ENCODE peak calls at places on chromosomes 12 and 14, in six cellular contexts. One of them, this sample, is unnamed.

GRCh38 chr12:85872497-85873091 is 1.5 kb upstream of the NTS start:
- DNase-seq in fibroblast of the aortic adventitia: peak; percentile 80
- DNase-seq in psoas muscle: no peak
- DNase-seq in lower leg skin: no peak
- DNase-seq in body of pancreas: no peak
- DNase-seq in CD8-positive, alpha-beta T cell: no peak
- DNase-seq in this sample: peak; percentile 71

GRCh38 chr14:50846171-50846880 is 15.4 kb upstream of the NIN start:
- DNase-seq in fibroblast of the aortic adventitia: peak; percentile 67
- DNase-seq in psoas muscle: no peak
- DNase-seq in lower leg skin: no peak
- DNase-seq in body of pancreas: no peak
- DNase-seq in CD8-positive, alpha-beta T cell: no peak
- DNase-seq in this sample: peak; percentile 79

GRCh38 chr14:100526632-100527031 is 60.6 kb downstream of the BEGAIN start:
- DNase-seq in fibroblast of the aortic adventitia: no peak
- DNase-seq in psoas muscle: no peak
- DNase-seq in lower leg skin: no peak
- DNase-seq in body of pancreas: no peak
- DNase-seq in CD8-positive, alpha-beta T cell: no peak
- DNase-seq in this sample: no peak

GRCh38 chr14:76904740-76905569 is 78.7 kb downstream of the LRRC74A start:
- DNase-seq in fibroblast of the aortic adventitia: peak; percentile 85
- DNase-seq in psoas muscle: peak; percentile 82
- DNase-seq in lower leg skin: peak; percentile 65
- DNase-seq in body of pancreas: peak; percentile 43
- DNase-seq in CD8-positive, alpha-beta T cell: peak; percentile 65
- DNase-seq in this sample: peak; percentile 97

GRCh38 chr12:11653215-11653753 is 3.8 kb downstream of the ETV6 start:
- DNase-seq in fibroblast of the aortic adventitia: no peak
- DNase-seq in psoas muscle: no peak
- DNase-seq in lower leg skin: no peak
- DNase-seq in body of pancreas: no peak
- DNase-seq in CD8-positive, alpha-beta T cell: no peak
- DNase-seq in this sample: no peak

GRCh38 chr12:116533343-116534248 is 25.6 kb upstream of the MAP1LC3B2 start:
- DNase-seq in fibroblast of the aortic adventitia: peak; percentile 84
- DNase-seq in psoas muscle: peak; percentile 80
- DNase-seq in lower leg skin: peak; percentile 75
- DNase-seq in body of pancreas: peak; percentile 72
- DNase-seq in CD8-positive, alpha-beta T cell: peak; percentile 74
- DNase-seq in this sample: peak; percentile 90

GRCh38 chr14:97499790-97500481 is 702.8 kb downstream of the VRK1 start:
- DNase-seq in fibroblast of the aortic adventitia: no peak
- DNase-seq in psoas muscle: no peak
- DNase-seq in lower leg skin: peak; percentile 24
- DNase-seq in body of pancreas: no peak
- DNase-seq in CD8-positive, alpha-beta T cell: no peak
- DNase-seq in this sample: no peak

GRCh38 chr12:45089417-45089816 is 38.5 kb upstream of the DBX2 start:
- DNase-seq in fibroblast of the aortic adventitia: no peak
- DNase-seq in psoas muscle: no peak
- DNase-seq in lower leg skin: no peak
- DNase-seq in body of pancreas: no peak
- DNase-seq in CD8-positive, alpha-beta T cell: no peak
- DNase-seq in this sample: no peak

GRCh38 chr12:104155711-104156555 is 17.9 kb upstream of the NFYB start:
- DNase-seq in fibroblast of the aortic adventitia: no peak
- DNase-seq in psoas muscle: no peak
- DNase-seq in lower leg skin: no peak
- DNase-seq in body of pancreas: no peak
- DNase-seq in CD8-positive, alpha-beta T cell: no peak
- DNase-seq in this sample: no peak

GRCh38 chr12:99529966-99530365 is 117.6 kb upstream of the GARIN6 start:
- DNase-seq in fibroblast of the aortic adventitia: no peak
- DNase-seq in psoas muscle: no peak
- DNase-seq in lower leg skin: no peak
- DNase-seq in body of pancreas: no peak
- DNase-seq in CD8-positive, alpha-beta T cell: no peak
- DNase-seq in this sample: peak; percentile 69

GRCh38 chr12:45212064-45212463 is 3.8 kb upstream of the ANO6 start:
- DNase-seq in fibroblast of the aortic adventitia: no peak
- DNase-seq in psoas muscle: no peak
- DNase-seq in lower leg skin: no peak
- DNase-seq in body of pancreas: no peak
- DNase-seq in CD8-positive, alpha-beta T cell: no peak
- DNase-seq in this sample: no peak

GRCh38 chr12:106415134-106415533 is 57.6 kb downstream of the POLR3B start:
- DNase-seq in fibroblast of the aortic adventitia: peak; percentile 39
- DNase-seq in psoas muscle: no peak
- DNase-seq in lower leg skin: no peak
- DNase-seq in body of pancreas: no peak
- DNase-seq in CD8-positive, alpha-beta T cell: no peak
- DNase-seq in this sample: peak; percentile 12

GRCh38 chr12:98817779-98818178 is 172.7 kb downstream of the APAF1 start:
- DNase-seq in fibroblast of the aortic adventitia: no peak
- DNase-seq in psoas muscle: no peak
- DNase-seq in lower leg skin: no peak
- DNase-seq in body of pancreas: no peak
- DNase-seq in CD8-positive, alpha-beta T cell: no peak
- DNase-seq in this sample: no peak

GRCh38 chr14:61215222-61216010 is 65.7 kb downstream of the TMEM30B start:
- DNase-seq in fibroblast of the aortic adventitia: peak; percentile 68
- DNase-seq in psoas muscle: peak; percentile 56
- DNase-seq in lower leg skin: no peak
- DNase-seq in body of pancreas: no peak
- DNase-seq in CD8-positive, alpha-beta T cell: no peak
- DNase-seq in this sample: no peak

GRCh38 chr12:99111600-99111999 is 466.5 kb downstream of the APAF1 start:
- DNase-seq in fibroblast of the aortic adventitia: no peak
- DNase-seq in psoas muscle: no peak
- DNase-seq in lower leg skin: no peak
- DNase-seq in body of pancreas: no peak
- DNase-seq in CD8-positive, alpha-beta T cell: no peak
- DNase-seq in this sample: no peak

GRCh38 chr14:56686416-56686815 is 106.8 kb downstream of the TMEM260 start:
- DNase-seq in fibroblast of the aortic adventitia: no peak
- DNase-seq in psoas muscle: no peak
- DNase-seq in lower leg skin: no peak
- DNase-seq in body of pancreas: peak; percentile 17
- DNase-seq in CD8-positive, alpha-beta T cell: no peak
- DNase-seq in this sample: no peak

GRCh38 chr12:42372154-42372791 is 46.3 kb downstream of the PPHLN1 start:
- DNase-seq in fibroblast of the aortic adventitia: peak; percentile 56
- DNase-seq in psoas muscle: no peak
- DNase-seq in lower leg skin: no peak
- DNase-seq in body of pancreas: no peak
- DNase-seq in CD8-positive, alpha-beta T cell: no peak
- DNase-seq in this sample: peak; percentile 28

GRCh38 chr12:2039034-2039433 is 13.8 kb upstream of the CACNA1C start:
- DNase-seq in fibroblast of the aortic adventitia: no peak
- DNase-seq in psoas muscle: no peak
- DNase-seq in lower leg skin: no peak
- DNase-seq in body of pancreas: no peak
- DNase-seq in CD8-positive, alpha-beta T cell: no peak
- DNase-seq in this sample: no peak

GRCh38 chr12:2034633-2035420 is 18.0 kb upstream of the CACNA1C start:
- DNase-seq in fibroblast of the aortic adventitia: peak; percentile 68
- DNase-seq in psoas muscle: peak; percentile 92
- DNase-seq in lower leg skin: peak; percentile 60
- DNase-seq in body of pancreas: peak; percentile 90
- DNase-seq in CD8-positive, alpha-beta T cell: peak; percentile 76
- DNase-seq in this sample: peak; percentile 62

DNA sequence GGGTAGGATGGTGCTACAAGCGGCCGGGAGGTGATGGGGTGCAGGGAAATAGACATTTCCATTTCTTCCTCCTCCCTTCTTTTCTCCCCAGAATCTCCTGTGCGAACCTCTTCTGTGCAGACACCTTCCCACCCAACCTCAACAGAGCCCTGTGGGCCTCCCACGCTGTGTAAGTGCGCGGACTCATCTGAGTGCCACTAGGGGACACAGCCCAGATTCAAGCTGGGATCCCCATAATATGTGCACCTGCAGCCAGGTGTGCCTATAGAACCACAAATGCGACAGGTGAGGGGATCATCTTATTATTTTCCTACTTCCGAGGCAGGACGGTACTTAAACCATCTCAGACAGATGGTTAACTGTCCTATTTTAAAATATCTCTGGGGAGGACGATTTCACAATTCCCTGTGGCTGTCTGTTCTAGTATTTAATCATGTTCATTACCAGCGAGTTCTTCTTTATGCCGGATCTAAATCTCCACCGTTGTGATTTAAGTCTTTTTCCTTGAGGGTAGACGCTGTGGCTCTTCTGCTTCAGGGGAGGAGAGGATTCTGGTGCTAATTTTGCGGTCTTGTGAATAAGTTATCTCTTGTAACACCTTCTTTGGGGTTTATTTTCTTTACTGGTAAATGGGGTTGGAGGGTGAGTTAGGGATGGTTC is 17.2 kb upstream of the CACNA1C start:
- DNase-seq in fibroblast of the aortic adventitia: no peak
- DNase-seq in psoas muscle: no peak
- DNase-seq in lower leg skin: no peak
- DNase-seq in body of pancreas: no peak
- DNase-seq in CD8-positive, alpha-beta T cell: no peak
- DNase-seq in this sample: no peak
- TF ChIP-seq CTCF in fibroblast of the aortic adventitia: no peak
- TF ChIP-seq CTCF in psoas muscle: no peak
- TF ChIP-seq CTCF in lower leg skin: no peak
- TF ChIP-seq CTCF in body of pancreas: no peak
- TF ChIP-seq CTCF in CD8-positive, alpha-beta T cell: no peak
- TF ChIP-seq CTCF in this sample: no peak

DNA sequence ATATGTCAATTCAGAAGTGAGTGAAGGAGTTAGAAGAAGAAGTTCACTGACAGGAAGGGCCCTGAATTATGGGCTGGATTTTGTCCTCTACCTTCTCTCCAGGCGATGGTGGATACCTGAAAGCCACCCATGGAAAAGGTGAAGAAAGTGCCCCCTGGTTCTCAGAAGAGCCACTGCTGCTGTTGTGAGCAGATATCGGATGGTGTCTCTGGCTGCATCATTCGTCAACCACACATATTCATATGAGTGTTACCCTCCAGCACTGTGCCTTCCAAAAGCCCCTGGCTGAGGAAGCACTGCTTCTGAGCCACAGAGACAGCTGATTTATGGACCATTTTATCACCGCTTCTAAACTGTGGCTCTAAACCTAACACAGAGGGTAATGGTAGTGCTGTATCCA is 2.0 kb upstream of the ACTN1 start:
- DNase-seq in fibroblast of the aortic adventitia: no peak
- DNase-seq in psoas muscle: no peak
- DNase-seq in lower leg skin: no peak
- DNase-seq in body of pancreas: no peak
- DNase-seq in CD8-positive, alpha-beta T cell: no peak
- DNase-seq in this sample: no peak
- H3K4me3 ChIP-seq in fibroblast of the aortic adventitia: no peak overlapping the region
- H3K4me3 ChIP-seq in psoas muscle: no peak overlapping the region
- H3K4me3 ChIP-seq in lower leg skin: no peak overlapping the region
- H3K4me3 ChIP-seq in body of pancreas: no peak overlapping the region
- H3K4me3 ChIP-seq in CD8-positive, alpha-beta T cell: no peak overlapping the region
- H3K4me3 ChIP-seq in this sample: no peak overlapping the region

GRCh38 chr12:2119266-2119665 is 66.5 kb downstream of the CACNA1C start:
- DNase-seq in fibroblast of the aortic adventitia: peak; percentile 15
- DNase-seq in psoas muscle: no peak
- DNase-seq in lower leg skin: no peak
- DNase-seq in body of pancreas: no peak
- DNase-seq in CD8-positive, alpha-beta T cell: no peak
- DNase-seq in this sample: no peak

GRCh38 chr12:2117541-2117940 is 64.8 kb downstream of the CACNA1C start:
- DNase-seq in fibroblast of the aortic adventitia: no peak
- DNase-seq in psoas muscle: no peak
- DNase-seq in lower leg skin: no peak
- DNase-seq in body of pancreas: no peak
- DNase-seq in CD8-positive, alpha-beta T cell: no peak
- DNase-seq in this sample: no peak

GRCh38 chr12:2115101-2115845 is 62.5 kb downstream of the CACNA1C start:
- DNase-seq in fibroblast of the aortic adventitia: no peak
- DNase-seq in psoas muscle: no peak
- DNase-seq in lower leg skin: no peak
- DNase-seq in body of pancreas: no peak
- DNase-seq in CD8-positive, alpha-beta T cell: no peak
- DNase-seq in this sample: no peak

GRCh38 chr12:2118481-2119255 is 65.9 kb downstream of the CACNA1C start:
- DNase-seq in fibroblast of the aortic adventitia: no peak
- DNase-seq in psoas muscle: no peak
- DNase-seq in lower leg skin: no peak
- DNase-seq in body of pancreas: no peak
- DNase-seq in CD8-positive, alpha-beta T cell: no peak
- DNase-seq in this sample: no peak

DNA sequence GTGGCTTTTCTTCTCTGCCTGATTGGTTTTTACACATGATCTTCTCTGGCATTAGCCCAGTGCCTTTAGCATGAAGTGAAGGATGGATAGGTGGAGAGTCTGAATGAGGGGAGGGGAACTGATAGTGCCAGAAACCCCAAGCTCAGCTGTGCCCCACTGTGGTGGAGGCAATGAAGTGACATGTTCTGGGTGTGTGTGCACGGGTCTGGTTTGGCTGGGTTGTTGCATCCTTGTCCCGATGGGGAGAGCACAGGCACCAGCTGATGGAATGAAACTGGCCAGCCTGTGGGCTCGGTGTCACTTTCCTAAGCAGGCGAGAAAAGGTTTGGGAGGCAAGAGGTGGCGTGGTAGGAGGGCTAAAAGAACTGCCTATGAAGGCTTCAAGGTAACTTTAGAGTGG is 65.3 kb downstream of the CACNA1C start:
- DNase-seq in fibroblast of the aortic adventitia: no peak
- DNase-seq in psoas muscle: no peak
- DNase-seq in lower leg skin: no peak
- DNase-seq in body of pancreas: no peak
- DNase-seq in CD8-positive, alpha-beta T cell: no peak
- DNase-seq in this sample: no peak
- TF ChIP-seq CTCF in fibroblast of the aortic adventitia: no peak
- TF ChIP-seq CTCF in psoas muscle: no peak
- TF ChIP-seq CTCF in lower leg skin: no peak
- TF ChIP-seq CTCF in body of pancreas: no peak
- TF ChIP-seq CTCF in CD8-positive, alpha-beta T cell: no peak
- TF ChIP-seq CTCF in this sample: no peak

DNA sequence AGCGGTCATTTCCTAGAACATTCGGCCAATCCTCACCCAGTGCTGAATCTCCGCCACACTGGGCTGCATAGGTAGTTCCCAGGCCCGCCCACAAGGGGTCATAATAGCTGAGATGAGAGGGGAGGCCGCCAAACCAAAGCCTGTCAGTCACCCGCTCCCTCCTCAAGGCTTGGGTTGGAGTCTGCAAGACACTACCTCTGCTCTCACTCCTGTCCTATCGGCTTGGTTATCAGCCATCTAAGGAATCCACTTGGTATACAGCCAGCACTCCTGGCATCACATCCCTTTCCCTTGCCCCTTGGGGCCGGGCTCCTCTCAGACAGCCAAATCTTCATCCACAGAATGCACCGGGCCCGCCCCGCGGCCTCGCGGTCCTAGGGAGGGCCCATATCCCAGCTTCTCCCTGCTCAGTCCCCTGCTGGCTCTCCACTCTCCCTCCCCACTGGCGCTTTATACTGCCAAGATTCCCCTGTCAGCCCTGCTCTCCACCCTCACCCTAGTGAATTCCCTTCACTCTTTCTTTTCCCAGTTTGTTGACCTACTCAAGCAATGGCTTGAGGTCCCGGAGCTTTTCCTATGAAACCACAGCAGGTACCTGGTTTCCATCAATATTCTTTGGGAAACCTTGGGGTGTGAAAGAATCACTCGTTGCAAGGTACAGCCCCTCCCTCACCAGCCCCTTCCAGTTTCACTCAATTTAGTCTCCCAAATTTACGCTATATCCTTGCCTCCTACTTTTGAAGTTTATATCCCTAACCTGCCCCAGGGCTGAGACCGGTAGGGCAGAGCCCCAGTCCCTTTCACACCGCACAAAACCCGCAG is 1.5 kb downstream of the IFFO1 start:
- DNase-seq in fibroblast of the aortic adventitia: peak; percentile 90
- DNase-seq in psoas muscle: peak; percentile 89
- DNase-seq in lower leg skin: no peak
- DNase-seq in body of pancreas: peak; percentile 74
- DNase-seq in CD8-positive, alpha-beta T cell: peak; percentile 55
- DNase-seq in this sample: peak; percentile 77
- H3K4me3 ChIP-seq in fibroblast of the aortic adventitia: peak overlapping the region; percentile 87
- H3K4me3 ChIP-seq in psoas muscle: peak overlapping the region; percentile 95
- H3K4me3 ChIP-seq in lower leg skin: no peak overlapping the region
- H3K4me3 ChIP-seq in body of pancreas: no peak overlapping the region
- H3K4me3 ChIP-seq in CD8-positive, alpha-beta T cell: peak overlapping the region; percentile 96
- H3K4me3 ChIP-seq in this sample: peak overlapping the region; percentile 76